ENCODE peak calls at places on chromosomes 16 and 17, in six cellular contexts. F is NCI-H446; Y is hepatocyte; B is stimulated activated CD4-positive, alpha-beta T cell treated with anti-CD3 and anti-CD28 coated beads, Interleukin-15, amount 100 ng/mL, for 1 hour; K is activated CD4-positive, alpha-beta T cell treated with anti-CD3 and anti-CD28 coated beads, Interleukin-2, amount 50 U/mL, for 1 hour; O is effector memory CD8-positive, alpha-beta T cell. W is an unnamed sample.

GRCh38 chr17:29150191-29150590 is 30.0 kb downstream of the MYO18A start:
- DNase-seq in F (no peak), Y (no peak), B (no peak), K (no peak), O (no peak), W (peak)

GRCh38 chr17:1736348-1737281 is 6.1 kb upstream of the SERPINF2 start:
- DNase-seq in F (peak), Y (peak), B (no peak), K (no peak), O (no peak), W (no peak)

GRCh38 chr17:7325031-7325528 is 4.1 kb downstream of the NEURL4 start:
- DNase-seq in F (no peak), Y (no peak), B (no peak), K (no peak), O (no peak), W (no peak)

GRCh38 chr17:31654936-31655335 is 204.1 kb downstream of the COPRS start:
- DNase-seq in F (no peak), Y (no peak), B (no peak), K (no peak), O (peak), W (peak)

GRCh38 chr16:27739606-27740357 is 189.8 kb downstream of the KATNIP start:
- DNase-seq in F (no peak), Y (no peak), B (no peak), K (no peak), O (no peak), W (no peak)

GRCh38 chr16:53053967-53054669 is 673 bp upstream of the CHD9 start:
- DNase-seq in F (peak), Y (peak), B (no peak), K (no peak), O (peak), W (no peak)

GRCh38 chr16:83441523-83441922 is 366.3 kb upstream of the HSBP1 start:
- DNase-seq in F (no peak), Y (no peak), B (no peak), K (no peak), O (no peak), W (no peak)

GRCh38 chr16:12176051-12176450 is 199.5 kb downstream of the SNX29 start:
- DNase-seq in F (no peak), Y (no peak), B (no peak), K (no peak), O (no peak), W (no peak)

GRCh38 chr17:19703106-19703775 is 13.1 kb downstream of the SLC47A2 start:
- DNase-seq in F (no peak), Y (no peak), B (no peak), K (no peak), O (no peak), W (no peak)

GRCh38 chr16:56939801-56940200 is 7.9 kb downstream of the HERPUD1 start:
- DNase-seq in F (no peak), Y (no peak), B (no peak), K (no peak), O (no peak), W (no peak)

GRCh38 chr17:70906808-70907207 is 737.5 kb downstream of the KCNJ2 start:
- DNase-seq in F (no peak), Y (no peak), B (no peak), K (no peak), O (no peak), W (no peak)

W was measured in PC-9.